ENCODE peak calls at places on chromosome 18, in eight cellular contexts. K is midbrain; N is activated naive CD4-positive, alpha-beta T cell treated with Interleukin-2 at 50 U/mL for 16 hours; H is T-helper 2 cell; T is posterior vena cava; V is activated B cell treated with CpG ODN at 0.5 μM for 24 hours; Q is activated T-cell treated with anti-CD3 and anti-CD28 coated beads for 48 hours; F is posterior cingulate gyrus. C is an unnamed sample.

GRCh38 chr18:64720781-64721464 is 572.0 kb upstream of the LINC00305 start:
- DNase-seq in K (no peak), N (no peak), H (no peak), T (peak; percentile 56), V (no peak), Q (no peak), F (peak; percentile 80), C (no peak)

GRCh38 chr18:13376298-13376840 is 157.8 kb downstream of the LDLRAD4 start:
- DNase-seq in K (no peak), N (peak; percentile 72), H (peak; percentile 62), T (no peak), V (no peak), Q (peak; percentile 41), F (no peak), C (peak; percentile 70)

GRCh38 chr18:10563886-10564285 is 38.1 kb downstream of the NAPG start:
- DNase-seq in K (peak; percentile 16), N (no peak), H (no peak), T (no peak), V (no peak), Q (no peak), F (peak; percentile 77), C (no peak)

GRCh38 chr18:75926811-75927210 is 499.3 kb upstream of the SMIM21 start:
- DNase-seq in K (no peak), N (no peak), H (no peak), T (no peak), V (no peak), Q (no peak), F (no peak), C (no peak)

GRCh38 chr18:66995270-66995669 is 391.4 kb upstream of the CDH19 start:
- DNase-seq in K (no peak), N (no peak), H (no peak), T (no peak), V (no peak), Q (no peak), F (no peak), C (no peak)

GRCh38 chr18:79755496-79756142 is 42.1 kb upstream of the KCNG2 start:
- DNase-seq in K (no peak), N (no peak), H (no peak), T (peak; percentile 56), V (peak; percentile 8), Q (no peak), F (peak; percentile 73), C (no peak)

GRCh38 chr18:8948471-8949149 is 153.9 kb upstream of the NDUFV2 start:
- DNase-seq in K (no peak), N (no peak), H (no peak), T (no peak), V (no peak), Q (no peak), F (no peak), C (no peak)

GRCh38 chr18:58067611-58068010 is 23.6 kb downstream of the NEDD4L start:
- DNase-seq in K (no peak), N (no peak), H (no peak), T (no peak), V (no peak), Q (no peak), F (no peak), C (no peak)

GRCh38 chr18:51614033-51614432 is 416.6 kb upstream of the MEX3C start:
- DNase-seq in K (no peak), N (no peak), H (no peak), T (no peak), V (no peak), Q (no peak), F (no peak), C (no peak)

GRCh38 chr18:30457156-30457555 is 585.4 kb downstream of the DSC3 start:
- DNase-seq in K (no peak), N (no peak), H (no peak), T (no peak), V (no peak), Q (no peak), F (no peak), C (no peak)

GRCh38 chr18:25164837-25165791 is 186.9 kb downstream of the ZNF521 start:
- DNase-seq in K (no peak), N (no peak), H (no peak), T (no peak), V (no peak), Q (no peak), F (no peak), C (no peak)

GRCh38 chr18:319745-320144 is 51.9 kb upstream of the THOC1 start:
- DNase-seq in K (no peak), N (no peak), H (no peak), T (no peak), V (no peak), Q (no peak), F (no peak), C (no peak)

GRCh38 chr18:26190506-26190905 is 35.7 kb upstream of the TAF4B start:
- DNase-seq in K (no peak), N (peak; percentile 18), H (peak; percentile 5), T (no peak), V (peak; percentile 37), Q (peak; percentile 10), F (no peak), C (peak; percentile 49)

GRCh38 chr18:4107049-4107459 is 348.1 kb downstream of the DLGAP1 start:
- DNase-seq in K (peak; percentile 44), N (no peak), H (no peak), T (no peak), V (no peak), Q (no peak), F (no peak), C (no peak)

GRCh38 chr18:44594779-44595467 is 85.8 kb upstream of the SETBP1 start:
- DNase-seq in K (no peak), N (no peak), H (no peak), T (no peak), V (no peak), Q (no peak), F (no peak), C (no peak)

GRCh38 chr18:58669731-58670379 is 1.4 kb upstream of the MALT1 start:
- DNase-seq in K (no peak), N (no peak), H (no peak), T (no peak), V (no peak), Q (no peak), F (no peak), C (peak; percentile 58)

GRCh38 chr18:62249478-62250097 is 62.5 kb downstream of the RELCH start:
- DNase-seq in K (peak; percentile 63), N (peak; percentile 69), H (peak; percentile 60), T (peak; percentile 65), V (no peak), Q (peak; percentile 41), F (peak; percentile 84), C (peak; percentile 78)

GRCh38 chr18:44700652-44701051 is 20.0 kb downstream of the SETBP1 start:
- DNase-seq in K (no peak), N (no peak), H (no peak), T (no peak), V (no peak), Q (no peak), F (no peak), C (no peak)

GRCh38 chr18:53281406-53281805 is 941.4 kb downstream of the DCC start:
- DNase-seq in K (no peak), N (no peak), H (no peak), T (no peak), V (no peak), Q (no peak), F (no peak), C (no peak)

GRCh38 chr18:42801706-42802105 is 313.8 kb downstream of the RIT2 start:
- DNase-seq in K (no peak), N (no peak), H (no peak), T (no peak), V (no peak), Q (no peak), F (no peak), C (no peak)

GRCh38 chr18:10099539-10100140 is 185.8 kb downstream of the VAPA start:
- DNase-seq in K (no peak), N (no peak), H (no peak), T (no peak), V (no peak), Q (no peak), F (no peak), C (no peak)

GRCh38 chr18:5434425-5434824 is 109.4 kb downstream of the EPB41L3 start:
- DNase-seq in K (no peak), N (no peak), H (no peak), T (no peak), V (no peak), Q (no peak), F (no peak), C (no peak)

GRCh38 chr18:53944721-53945120 is 279.7 kb downstream of the MBD2 start:
- DNase-seq in K (no peak), N (no peak), H (no peak), T (no peak), V (no peak), Q (no peak), F (no peak), C (peak; percentile 23)

GRCh38 chr18:66616523-66616983 is 12.7 kb upstream of the CDH19 start:
- DNase-seq in K (peak; percentile 11), N (no peak), H (no peak), T (no peak), V (no peak), Q (no peak), F (peak; percentile 83), C (no peak)

GRCh38 chr18:37398248-37398920 is 167.2 kb downstream of the CELF4 start:
- DNase-seq in K (no peak), N (no peak), H (no peak), T (no peak), V (no peak), Q (no peak), F (peak; percentile 69), C (no peak)

GRCh38 chr18:24095976-24096375 is 42.9 kb upstream of the CABYR start:
- DNase-seq in K (no peak), N (no peak), H (no peak), T (no peak), V (no peak), Q (no peak), F (no peak), C (no peak)

GRCh38 chr18:74947875-74948274 is 261.1 kb downstream of the PTGR3 start:
- DNase-seq in K (no peak), N (no peak), H (no peak), T (no peak), V (no peak), Q (no peak), F (no peak), C (no peak)

GRCh38 chr18:74083071-74083954 is 64.3 kb downstream of the FBXO15 start:
- DNase-seq in K (no peak), N (peak; percentile 8), H (no peak), T (no peak), V (no peak), Q (peak; percentile 21), F (peak; percentile 67), C (peak; percentile 52)